ENCODE peak calls at places on chromosomes 4 and X, in six cellular contexts. K, F, T, A, Q and H are unnamed samples.

GRCh38 chr4:88104902-88105610 is 53.4 kb downstream of the ABCG2 start:
- DNase-seq in T (peak), A (peak), F (peak), Q (no peak), K (peak), H (no peak)

GRCh38 chrX:73964607-73965006 is 339.4 kb upstream of the ZCCHC13 start:
- DNase-seq in T (no peak), Q (no peak), K (no peak), F (no peak), A (no peak), H (no peak)

GRCh38 chr4:146381263-146381872 is 140.4 kb downstream of the SLC10A7 start:
- DNase-seq in A (no peak), K (peak), T (no peak), Q (no peak), F (no peak), H (no peak)

GRCh38 chr4:73816814-73817213 is 19.7 kb upstream of the CXCL6 start:
- DNase-seq in F (peak), T (peak), K (peak), Q (no peak), A (peak), H (no peak)

GRCh38 chrX:149993989-149994388 is 55.7 kb upstream of the EOLA2 start:
- DNase-seq in K (no peak), A (no peak), T (no peak), Q (no peak), F (no peak), H (no peak)

GRCh38 chrX:71098302-71098701 is 2.7 kb downstream of the FOXO4 start:
- DNase-seq in T (no peak), F (peak), Q (peak), A (no peak), K (peak), H (peak)

GRCh38 chrX:11267311-11267910 is 25.8 kb upstream of the AMELX start:
- DNase-seq in T (no peak), F (no peak), A (no peak), Q (no peak), K (no peak), H (no peak)

GRCh38 chr4:7398104-7398423 is 36.7 kb downstream of the PSAPL1 start:
- DNase-seq in F (peak), A (no peak), Q (peak), T (no peak), K (peak), H (peak)

GRCh38 chr4:76240236-76240635 is 11.3 kb upstream of the FAM47E start:
- DNase-seq in T (no peak), F (no peak), K (no peak), A (no peak), Q (no peak), H (no peak)

GRCh38 chrX:103197721-103198306 is 17.1 kb upstream of the BEX4 start:
- DNase-seq in T (no peak), A (no peak), Q (no peak), K (peak), F (peak), H (no peak)

GRCh38 chr4:174173360-174173759 is 110.1 kb downstream of the FBXO8 start:
- DNase-seq in K (no peak), T (no peak), Q (no peak), F (peak), A (no peak), H (no peak)

GRCh38 chr4:112112590-112113170 is 32.6 kb upstream of the FAM241A start:
- DNase-seq in A (no peak), K (no peak), F (no peak), T (no peak), Q (no peak), H (no peak)

GRCh38 chr4:8395504-8395903 is 45.0 kb downstream of the ACOX3 start:
- DNase-seq in F (no peak), K (no peak), T (no peak), Q (no peak), A (no peak), H (no peak)

GRCh38 chrX:152600853-152601635 is 36.7 kb upstream of the GABRQ start:
- DNase-seq in A (no peak), K (no peak), Q (peak), F (no peak), T (no peak), H (no peak)

GRCh38 chr4:132564920-132565319 is 584.2 kb upstream of the PCDH10 start:
- DNase-seq in Q (no peak), K (no peak), A (peak), T (no peak), F (no peak), H (no peak)

GRCh38 chrX:124212622-124213021 is 119.8 kb upstream of the TEX13D start:
- DNase-seq in F (no peak), A (no peak), K (no peak), T (no peak), Q (no peak), H (no peak)

GRCh38 chr4:158111241-158111640 is 61.6 kb downstream of the GASK1B start:
- DNase-seq in K (peak), T (no peak), Q (no peak), A (no peak), F (no peak), H (no peak)

GRCh38 chr4:54940996-54941395 is 184.4 kb downstream of the KDR start:
- DNase-seq in T (no peak), F (no peak), K (no peak), A (no peak), Q (no peak), H (no peak)

GRCh38 chr4:107619731-107620130 is 100.3 kb downstream of the PAPSS1 start:
- DNase-seq in T (no peak), A (no peak), F (no peak), Q (no peak), K (no peak), H (no peak)

GRCh38 chr4:6019316-6020263 is 1.4 kb upstream of the C4orf50 start:
- DNase-seq in F (peak), A (no peak), T (no peak), Q (peak), K (peak), H (peak)

GRCh38 chr4:185761352-185762235 is 50.4 kb downstream of the SORBS2 start:
- DNase-seq in Q (no peak), F (peak), T (no peak), A (no peak), K (no peak), H (no peak)

GRCh38 chrX:121635141-121635540 is 587.7 kb downstream of the GLUD2 start:
- DNase-seq in F (no peak), K (no peak), Q (no peak), T (no peak), A (no peak), H (no peak)
- TF ChIP-seq CTCF in F (no peak), K (no peak), Q (no peak), T (no peak), A (no peak), H (no peak)

DNA sequence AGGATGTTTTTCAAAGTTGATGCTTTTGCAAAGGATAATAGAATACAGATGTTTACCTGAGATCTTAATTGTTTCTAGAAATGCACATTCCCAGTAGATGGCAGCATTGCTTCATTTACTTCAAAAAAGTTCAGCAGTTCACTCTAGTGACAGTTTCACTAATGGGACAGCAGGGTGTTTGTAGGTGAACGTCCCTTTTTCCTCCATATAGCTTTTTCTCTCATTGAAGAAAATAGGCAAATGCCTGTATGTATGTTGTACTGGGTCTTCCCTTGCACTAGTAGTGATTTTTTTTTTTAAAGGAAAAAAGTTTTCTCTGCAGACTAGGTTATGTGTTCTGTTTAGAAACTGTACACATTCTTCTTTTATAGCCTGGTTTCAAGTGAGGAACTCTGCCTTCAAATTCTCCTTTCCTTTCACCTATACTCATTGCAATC is 86.2 kb downstream of the EGF start:
- DNase-seq in F (peak), K (peak), T (no peak), Q (no peak), A (peak), H (peak)
- TF ChIP-seq CTCF in F (peak), K (peak), T (peak), Q (peak), A (peak), H (peak)

DNA sequence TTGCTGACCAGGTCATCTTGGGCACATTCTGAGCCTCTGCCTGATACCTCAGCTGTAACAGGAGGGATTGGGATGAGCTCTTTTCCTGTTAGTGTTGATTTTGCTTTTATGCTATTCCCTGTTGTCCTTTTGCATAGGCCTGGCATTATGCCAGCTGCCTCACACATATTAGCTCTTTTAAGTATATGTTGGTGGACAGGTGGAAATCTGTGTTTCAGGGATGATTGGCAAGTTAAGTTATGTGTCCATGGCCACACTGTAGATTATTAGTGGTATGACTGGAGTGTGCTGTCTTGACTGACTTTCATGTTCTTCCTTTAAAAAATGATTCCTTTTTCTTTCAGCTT is 28.9 kb downstream of the NSD2 start:
- DNase-seq in K (no peak), Q (no peak), T (no peak), F (no peak), A (no peak), H (no peak)
- TF ChIP-seq CTCF in K (no peak), Q (no peak), T (no peak), F (no peak), A (no peak), H (no peak)

GRCh38 chrX:107541244-107541643 is 87.1 kb upstream of the PRPS1 start:
- DNase-seq in A (peak), K (peak), F (no peak), T (no peak), Q (no peak), H (no peak)

GRCh38 chrX:107542500-107542899 is 85.8 kb upstream of the PRPS1 start:
- DNase-seq in A (no peak), T (no peak), Q (peak), F (no peak), K (peak), H (no peak)

DNA sequence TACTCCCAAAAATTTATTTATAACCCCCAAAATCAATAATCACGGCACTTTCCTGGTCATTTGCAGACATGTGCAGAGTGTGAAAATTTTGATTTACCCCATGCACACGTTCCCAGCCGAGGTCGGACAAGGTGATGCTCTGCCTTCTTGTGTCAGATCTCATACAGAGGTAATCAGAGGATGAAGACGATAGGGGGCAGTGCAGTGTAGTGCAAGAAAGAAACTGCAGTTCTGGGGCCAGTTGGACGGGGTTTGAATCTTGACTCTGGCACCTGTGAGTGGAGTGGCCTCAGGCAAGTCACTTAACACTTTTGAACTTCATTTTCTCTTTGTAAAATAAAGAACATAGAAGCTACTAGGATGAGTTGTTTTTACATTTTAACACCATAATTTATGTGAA is 88.4 kb downstream of the FRMPD3 start:
- DNase-seq in A (peak), F (peak), Q (no peak), K (peak), T (no peak), H (no peak)
- TF ChIP-seq CTCF in A (peak), F (peak), Q (no peak), K (peak), T (peak), H (no peak)